ENCODE peak calls at places on chromosome 22, in five cellular contexts. O, D, V, J and E are unnamed samples.

GRCh38 chr22:32050678-32051515 is 7.8 kb downstream of the SLC5A1 start:
- DNase-seq in V (no peak), O (no peak), J (peak; percentile 85), D (no peak), E (peak; percentile 70)

GRCh38 chr22:35883028-35883620 is 145.5 kb downstream of the RBFOX2 start:
- DNase-seq in J (no peak), V (no peak), D (no peak), O (no peak), E (no peak)

GRCh38 chr22:40334899-40335298 is 11.4 kb upstream of the ADSL start:
- DNase-seq in J (no peak), O (no peak), D (no peak), V (no peak), E (no peak)

GRCh38 chr22:27842236-27842993 is 40.9 kb upstream of the MN1 start:
- DNase-seq in J (no peak), V (no peak), O (no peak), D (no peak), E (no peak)

GRCh38 chr22:25564320-25564978 is at the start of gene GRK3:
- DNase-seq in O (peak; percentile 71), V (peak; percentile 46), D (peak; percentile 29), J (peak; percentile 17), E (peak; percentile 64)

GRCh38 chr22:44364750-44365118 is 52.0 kb upstream of the SHISAL1 start:
- DNase-seq in O (peak; percentile 24), J (no peak), V (no peak), D (no peak), E (no peak)

GRCh38 chr22:16955081-16955480 is 52.9 kb downstream of the GAB4 start:
- DNase-seq in O (no peak), D (no peak), J (no peak), V (no peak), E (no peak)

GRCh38 chr22:28018461-28018927 is 99.4 kb upstream of the PITPNB start:
- DNase-seq in O (peak; percentile 44), J (no peak), D (no peak), V (no peak), E (no peak)

GRCh38 chr22:24601217-24602104 is 1.5 kb upstream of the GGT1 start:
- DNase-seq in V (no peak), O (peak; percentile 93), J (no peak), D (no peak), E (no peak)

GRCh38 chr22:35253946-35254345 is 3.3 kb upstream of the HMGXB4 start:
- DNase-seq in D (no peak), J (no peak), O (no peak), V (no peak), E (no peak)

GRCh38 chr22:31162015-31162765 is 2.2 kb downstream of the RNF185 start:
- DNase-seq in O (no peak), D (no peak), J (no peak), V (no peak), E (no peak)

GRCh38 chr22:18067548-18068341 is 10.0 kb upstream of the PEX26 start:
- DNase-seq in V (no peak), D (no peak), O (peak; percentile 25), J (no peak), E (no peak)

GRCh38 chr22:42364641-42365336 is 67.4 kb downstream of the NFAM1 start:
- DNase-seq in J (no peak), D (no peak), V (no peak), O (no peak), E (no peak)

GRCh38 chr22:45552580-45553332 is 50.1 kb downstream of the FBLN1 start:
- DNase-seq in D (no peak), J (no peak), O (no peak), V (no peak), E (no peak)

GRCh38 chr22:19940536-19941364 is 822 bp upstream of the COMT start:
- DNase-seq in J (no peak), V (no peak), O (peak; percentile 50), D (no peak), E (no peak)

GRCh38 chr22:47798229-47798628 is 1035.8 kb downstream of the TBC1D22A start:
- DNase-seq in O (no peak), D (no peak), J (no peak), V (no peak), E (no peak)

GRCh38 chr22:42680648-42681047 is 31.5 kb upstream of the CYB5R3 start:
- DNase-seq in V (no peak), J (peak; percentile 86), D (no peak), O (no peak), E (peak; percentile 79)

GRCh38 chr22:44628856-44629255 is 73.1 kb upstream of the PRR5 start:
- DNase-seq in V (no peak), O (no peak), D (no peak), J (no peak), E (no peak)